ENCODE peak calls at places on chromosomes 2 and 18, in five cellular contexts. Z is neuronal stem cell, R is GM12878, H is HCT116, S is endodermal cell. F is an unnamed sample.

GRCh38 chr2:178025551-178026185 is 46.9 kb downstream of the PDE11A start:
- DNase-seq in Z (no peak), R (no peak), H (no peak), S (no peak), F (no peak)

GRCh38 chr2:159349674-159350299 is 63.3 kb upstream of the WDSUB1 start:
- DNase-seq in Z (no peak), R (no peak), H (peak; percentile 77), S (no peak), F (peak; percentile 20)

GRCh38 chr2:1886405-1886992 is 142.2 kb upstream of the PXDN start:
- DNase-seq in Z (peak; percentile 51), R (no peak), H (peak; percentile 47), S (peak; percentile 93), F (peak; percentile 77)

GRCh38 chr2:189304360-189304759 is 124.8 kb upstream of the COL5A2 start:
- DNase-seq in Z (no peak), R (no peak), H (no peak), S (no peak), F (no peak)

GRCh38 chr18:41144444-41144843 is 810.6 kb upstream of the PIK3C3 start:
- DNase-seq in Z (no peak), R (no peak), H (no peak), S (no peak), F (peak; percentile 73)

GRCh38 chr2:119433636-119434327 is 2.1 kb downstream of the TMEM37 start:
- DNase-seq in Z (no peak), R (no peak), H (no peak), S (no peak), F (no peak)

GRCh38 chr2:29117636-29118303 is 2.6 kb downstream of the CLIP4 start:
- DNase-seq in Z (no peak), R (no peak), H (peak; percentile 77), S (no peak), F (peak; percentile 79)

GRCh38 chr2:71833855-71834554 is 313.7 kb downstream of the CYP26B1 start:
- DNase-seq in Z (no peak), R (no peak), H (no peak), S (peak; percentile 18), F (peak; percentile 76)

GRCh38 chr18:13563390-13563805 is 163.0 kb downstream of the FAM210A start:
- DNase-seq in Z (no peak), R (no peak), H (no peak), S (no peak), F (no peak)

GRCh38 chr18:75334869-75335268 is 92.6 kb downstream of the SMIM21 start:
- DNase-seq in Z (no peak), R (no peak), H (no peak), S (no peak), F (no peak)

DNA sequence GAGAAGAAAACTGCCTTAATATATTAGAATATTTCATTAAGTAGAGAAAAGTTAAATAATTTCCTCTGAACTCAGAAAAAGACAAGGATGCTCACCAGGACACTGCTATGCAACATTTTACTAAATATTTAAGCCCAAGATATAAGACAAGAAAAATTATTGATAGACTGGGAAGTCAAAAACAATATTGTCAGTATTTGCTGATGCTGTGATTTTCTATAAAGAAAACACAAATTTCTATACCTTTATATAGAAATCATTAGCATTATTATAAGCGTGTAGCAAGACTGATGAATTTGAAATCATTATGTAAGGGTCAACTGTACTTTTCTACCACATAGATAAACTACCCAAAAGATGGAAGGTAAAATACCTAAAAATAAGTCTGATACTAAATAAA is 451.0 kb downstream of the RNF144A start:
- DNase-seq in Z (no peak), R (no peak), H (no peak), S (no peak), F (no peak)
- H3K9ac ChIP-seq in Z (no peak overlapping the region), R (no peak overlapping the region), H (no peak overlapping the region), S (no peak overlapping the region), F (no peak overlapping the region)

GRCh38 chr18:49565656-49566055 is 3.8 kb downstream of the LIPG start:
- DNase-seq in Z (no peak), R (no peak), H (no peak), S (no peak), F (peak; percentile 65)

GRCh38 chr18:49563701-49564100 is 1.8 kb downstream of the LIPG start:
- DNase-seq in Z (no peak), R (no peak), H (no peak), S (no peak), F (no peak)

GRCh38 chr18:49564435-49564834 is 2.6 kb downstream of the LIPG start:
- DNase-seq in Z (no peak), R (no peak), H (no peak), S (no peak), F (no peak)

GRCh38 chr18:49566217-49566616 is 4.4 kb downstream of the LIPG start:
- DNase-seq in Z (no peak), R (no peak), H (no peak), S (no peak), F (no peak)

GRCh38 chr18:49565101-49565500 is 3.2 kb downstream of the LIPG start:
- DNase-seq in Z (no peak), R (no peak), H (no peak), S (no peak), F (no peak)
- H3K4me3 ChIP-seq in Z (no peak overlapping the region), R (no peak overlapping the region), H (no peak overlapping the region), S (no peak overlapping the region), F (no peak overlapping the region)

DNA sequence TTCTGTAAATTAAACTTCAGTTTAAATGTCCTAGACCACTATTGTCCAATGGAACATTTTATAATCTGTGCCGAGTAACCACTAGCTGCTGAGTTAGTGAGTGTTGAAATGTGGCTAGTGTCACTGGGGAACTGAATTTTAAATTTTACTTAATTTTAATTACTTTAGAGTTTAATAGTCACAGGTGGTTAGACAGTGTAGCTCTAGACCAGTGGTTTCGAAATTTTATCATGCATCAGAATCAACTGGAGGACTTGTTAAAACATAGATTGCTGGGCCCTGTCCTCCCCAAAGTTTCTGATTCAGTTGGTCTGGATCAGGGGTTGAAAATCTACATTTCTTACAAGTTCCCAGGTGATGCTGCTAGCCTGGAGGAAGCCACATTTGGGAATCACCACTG is 110.4 kb downstream of the FMNL2 start:
- DNase-seq in Z (no peak), R (no peak), H (no peak), S (no peak), F (no peak)
- H3K9ac ChIP-seq in Z (no peak overlapping the region), R (no peak overlapping the region), H (no peak overlapping the region), S (no peak overlapping the region), F (peak overlapping the region; percentile 48)

GRCh38 chr2:60341151-60341550 is 212.3 kb downstream of the BCL11A start:
- DNase-seq in Z (no peak), R (no peak), H (no peak), S (no peak), F (no peak)

GRCh38 chr2:60336442-60337141 is 216.9 kb downstream of the BCL11A start:
- DNase-seq in Z (no peak), R (no peak), H (no peak), S (peak; percentile 40), F (no peak)

GRCh38 chr2:60337142-60337497 is 216.3 kb downstream of the BCL11A start:
- DNase-seq in Z (no peak), R (no peak), H (no peak), S (peak; percentile 88), F (no peak)

GRCh38 chr2:60335533-60336237 is 217.8 kb downstream of the BCL11A start:
- DNase-seq in Z (no peak), R (no peak), H (no peak), S (peak; percentile 36), F (no peak)

DNA sequence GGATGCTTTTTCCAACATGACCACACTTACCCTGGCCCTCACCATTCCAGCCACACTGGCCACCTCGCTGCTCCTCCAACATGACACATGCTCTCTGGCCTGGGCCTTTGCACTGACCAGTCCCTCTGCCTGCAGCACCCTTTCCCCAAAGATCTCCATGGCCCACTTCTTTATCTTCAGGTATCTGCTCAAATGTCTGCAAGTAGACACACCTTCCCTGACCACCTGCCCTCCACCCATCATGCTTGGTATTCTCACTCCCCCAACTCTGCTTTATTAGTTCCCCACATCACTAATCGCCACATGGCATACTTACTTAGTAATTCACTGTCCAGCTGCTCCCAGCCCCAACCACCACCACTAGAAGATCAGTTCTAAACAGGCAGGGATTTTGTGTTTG is 214.2 kb downstream of the BCL11A start:
- DNase-seq in Z (no peak), R (no peak), H (no peak), S (peak; percentile 20), F (no peak)
- H3K4me3 ChIP-seq in Z (no peak overlapping the region), R (no peak overlapping the region), H (no peak overlapping the region), S (no peak overlapping the region), F (no peak overlapping the region)

GRCh38 chr2:235001237-235002133 is 49.7 kb downstream of the SH3BP4 start:
- DNase-seq in Z (no peak), R (no peak), H (no peak), S (peak; percentile 60), F (no peak)

GRCh38 chr2:234999740-235000425 is 48.1 kb downstream of the SH3BP4 start:
- DNase-seq in Z (no peak), R (no peak), H (no peak), S (peak; percentile 56), F (no peak)

GRCh38 chr2:234998404-234999211 is 46.8 kb downstream of the SH3BP4 start:
- DNase-seq in Z (no peak), R (no peak), H (no peak), S (no peak), F (no peak)

GRCh38 chr2:235002198-235003095 is 50.6 kb downstream of the SH3BP4 start:
- DNase-seq in Z (no peak), R (no peak), H (no peak), S (no peak), F (no peak)

GRCh38 chr2:235000426-235001236 is 48.8 kb downstream of the SH3BP4 start:
- DNase-seq in Z (no peak), R (no peak), H (no peak), S (no peak), F (no peak)
- H3K9ac ChIP-seq in Z (no peak overlapping the region), R (no peak overlapping the region), H (no peak overlapping the region), S (peak overlapping the region; percentile 65), F (no peak overlapping the region)